ENCODE peak calls at places on chromosomes 4 and X, in eight cellular contexts. A is body of pancreas; B is heart right ventricle; U is RWPE1; M is left lung; E is CD4-positive, alpha-beta T cell; W is neural progenitor cell; Z is nephron progenitor cell. P is an unnamed sample.

GRCh38 chr4:105113800-105114199 is 32.9 kb upstream of the TET2 start:
- DNase-seq in E (no peak), U (no peak), A (no peak), M (no peak), W (no peak), B (no peak), Z (no peak), P (no peak)

GRCh38 chr4:5678977-5679376 is 29.4 kb downstream of the EVC2 start:
- DNase-seq in Z (no peak), E (no peak), U (no peak), M (no peak), A (no peak), W (no peak), B (no peak), P (no peak)

GRCh38 chr4:83378426-83378825 is 43.8 kb upstream of the HPSE start:
- DNase-seq in M (no peak), A (no peak), E (no peak), Z (no peak), U (no peak), W (peak), B (no peak), P (no peak)

GRCh38 chr4:42309571-42310260 is 87.6 kb upstream of the SHISA3 start:
- DNase-seq in A (no peak), B (no peak), M (no peak), U (no peak), Z (no peak), W (no peak), E (no peak), P (no peak)

GRCh38 chr4:8277356-8278008 is 7.9 kb downstream of the HTRA3 start:
- DNase-seq in W (no peak), A (no peak), M (no peak), Z (no peak), U (no peak), E (no peak), B (peak), P (no peak)

GRCh38 chrX:76183289-76184057 is 10.6 kb downstream of the PBDC1 start:
- DNase-seq in Z (no peak), A (no peak), W (no peak), M (no peak), U (no peak), E (no peak), B (no peak), P (no peak)

GRCh38 chrX:55026143-55026542 is 4.6 kb downstream of the ALAS2 start:
- DNase-seq in W (no peak), M (no peak), B (no peak), Z (no peak), U (no peak), E (no peak), A (no peak), P (no peak)

GRCh38 chrX:150365953-150366911 is 3.1 kb downstream of the MAMLD1 start:
- DNase-seq in E (no peak), U (no peak), A (peak), B (peak), M (no peak), W (peak), Z (peak), P (no peak)

GRCh38 chrX:118975831-118976598 is 1.6 kb downstream of the LONRF3 start:
- DNase-seq in Z (peak), A (peak), U (no peak), E (peak), B (peak), M (peak), W (peak), P (peak)

GRCh38 chrX:38080808-38081207 is 74.5 kb downstream of the SYTL5 start:
- DNase-seq in U (no peak), M (no peak), Z (no peak), B (no peak), E (no peak), W (peak), A (no peak), P (no peak)

GRCh38 chr4:113452868-113453620 is 308.5 kb downstream of the CAMK2D start:
- DNase-seq in M (no peak), Z (no peak), B (no peak), A (no peak), E (no peak), U (no peak), W (peak), P (no peak)

GRCh38 chrX:31555506-31555905 is 483.7 kb upstream of the FTHL17 start:
- DNase-seq in B (no peak), U (no peak), Z (no peak), M (no peak), E (no peak), A (no peak), W (no peak), P (no peak)

GRCh38 chrX:118346258-118347094 is 570 bp downstream of the WDR44 start:
- DNase-seq in A (peak), W (peak), E (peak), B (peak), M (peak), U (peak), Z (peak), P (peak)

GRCh38 chrX:15814811-15815210 is 24.5 kb downstream of the ZRSR2 start:
- DNase-seq in B (no peak), U (no peak), Z (no peak), M (no peak), W (no peak), E (no peak), A (no peak), P (no peak)

GRCh38 chr4:128386761-128387599 is 99.4 kb upstream of the PGRMC2 start:
- DNase-seq in U (peak), B (peak), W (no peak), M (peak), Z (peak), A (peak), E (no peak), P (peak)

GRCh38 chrX:136259543-136259942 is 8.3 kb upstream of the MAP7D3 start:
- DNase-seq in M (no peak), U (no peak), A (no peak), W (no peak), B (no peak), Z (no peak), E (no peak), P (no peak)

GRCh38 chrX:155213731-155214130 is 2.5 kb upstream of the VBP1 start:
- DNase-seq in U (no peak), B (no peak), Z (no peak), E (no peak), W (no peak), M (no peak), A (no peak), P (no peak)

GRCh38 chr4:170476351-170476750 is 386.6 kb upstream of the AADAT start:
- DNase-seq in E (no peak), Z (no peak), M (no peak), A (no peak), B (no peak), U (no peak), W (no peak), P (no peak)

GRCh38 chrX:131262200-131262599 is 26.9 kb downstream of the IGSF1 start:
- DNase-seq in A (peak), Z (no peak), E (no peak), M (no peak), U (no peak), B (no peak), W (no peak), P (no peak)

GRCh38 chrX:131746491-131746968 is 202.7 kb downstream of the OR13H1 start:
- DNase-seq in M (peak), B (peak), W (no peak), A (peak), U (no peak), Z (no peak), E (no peak), P (no peak)

GRCh38 chr4:7073526-7074390 is 5.9 kb upstream of the GRPEL1 start:
- DNase-seq in Z (peak), M (no peak), E (no peak), W (peak), B (no peak), A (no peak), U (peak), P (peak)

GRCh38 chr4:7335363-7336066 is 99.2 kb downstream of the PSAPL1 start:
- DNase-seq in M (peak), B (peak), U (peak), A (peak), Z (peak), W (peak), E (peak), P (peak)

GRCh38 chrX:123959281-123960063 is 2.0 kb upstream of the STAG2 start:
- DNase-seq in A (peak), B (peak), M (peak), E (peak), U (peak), W (peak), Z (peak), P (peak)

GRCh38 chr4:115234405-115235093 is 121.1 kb upstream of the NDST4 start:
- DNase-seq in B (no peak), U (no peak), E (no peak), Z (no peak), A (no peak), M (no peak), W (peak), P (no peak)

GRCh38 chr4:21628116-21628515 is 320.5 kb downstream of the KCNIP4 start:
- DNase-seq in M (no peak), B (no peak), A (no peak), U (no peak), Z (no peak), E (no peak), W (no peak), P (no peak)

GRCh38 chr4:142092941-142093340 is 456.6 kb downstream of the IL15 start:
- DNase-seq in B (no peak), M (no peak), A (no peak), U (no peak), E (no peak), W (no peak), Z (no peak), P (no peak)

GRCh38 chr4:7967501-7968261 is 28.0 kb upstream of the AFAP1 start:
- DNase-seq in A (no peak), M (no peak), U (no peak), Z (no peak), B (no peak), W (no peak), E (no peak), P (no peak)

GRCh38 chr4:119731146-119731742 is 102.6 kb upstream of the PDE5A start:
- DNase-seq in A (no peak), B (no peak), Z (no peak), U (no peak), E (no peak), W (no peak), M (no peak), P (no peak)

DNA sequence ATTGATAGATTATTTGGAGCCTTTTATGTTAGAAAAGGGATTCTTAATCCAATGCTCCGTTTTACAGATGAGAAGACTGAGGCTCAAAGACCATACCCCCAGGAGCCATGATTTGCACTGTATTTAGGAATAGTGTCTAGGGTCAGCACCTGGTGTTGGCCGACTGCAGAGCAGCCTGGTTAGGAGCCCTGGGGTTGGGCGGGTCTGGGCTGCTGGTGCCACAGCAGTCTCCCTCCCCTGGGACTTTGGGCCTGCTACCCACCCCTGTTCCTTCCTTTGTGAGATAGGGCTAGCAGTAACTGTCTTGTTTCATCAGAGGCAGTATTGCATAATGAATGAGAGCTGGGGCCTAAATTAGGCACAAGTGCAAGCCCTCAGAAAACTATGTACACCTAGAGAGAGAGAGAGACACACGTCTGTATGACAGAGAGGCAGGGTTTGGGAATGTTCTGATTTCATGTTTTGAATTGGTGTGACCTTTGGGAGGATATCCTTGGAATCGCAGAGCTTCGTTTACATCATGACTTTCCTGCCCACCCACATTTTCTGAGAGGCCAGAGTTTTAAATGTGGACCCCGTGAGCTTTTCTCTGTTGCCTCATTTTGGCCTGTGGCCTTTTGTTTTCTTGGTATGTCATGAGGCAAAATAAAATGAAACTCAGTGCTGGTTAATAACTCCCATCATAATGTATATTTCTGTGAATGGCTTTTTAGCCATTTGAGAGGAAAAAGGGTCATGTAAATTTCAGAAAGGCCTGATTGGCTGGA is 111.8 kb downstream of the PTTG2 start:
- DNase-seq in U (no peak), M (no peak), B (peak), W (no peak), A (no peak), E (no peak), Z (no peak), P (no peak)
- TF ChIP-seq CTCF in U (no peak), M (no peak), B (peak), W (no peak), A (no peak), E (no peak), Z (no peak), P (no peak)

GRCh38 chrX:69424910-69425309 is 79.2 kb upstream of the NALF2 start:
- DNase-seq in B (no peak), W (no peak), A (no peak), U (no peak), Z (no peak), E (no peak), M (no peak), P (no peak)

GRCh38 chrX:69429339-69430014 is 74.6 kb upstream of the NALF2 start:
- DNase-seq in E (no peak), Z (no peak), B (no peak), W (no peak), A (no peak), M (no peak), U (no peak), P (no peak)

GRCh38 chrX:69428216-69428615 is 75.9 kb upstream of the NALF2 start:
- DNase-seq in U (no peak), W (no peak), B (no peak), M (no peak), E (no peak), Z (no peak), A (no peak), P (no peak)

GRCh38 chrX:69424161-69424560 is 80.0 kb upstream of the NALF2 start:
- DNase-seq in U (no peak), E (no peak), M (no peak), B (no peak), W (peak), Z (no peak), A (no peak), P (no peak)
- TF ChIP-seq CTCF in U (peak), E (no peak), M (peak), B (peak), W (peak), Z (peak), A (peak), P (no peak)

GRCh38 chrX:104918122-104918521 is 302.4 kb downstream of the TEX13A start:
- DNase-seq in W (no peak), Z (no peak), E (no peak), B (no peak), M (no peak), U (no peak), A (no peak), P (no peak)

GRCh38 chrX:104921606-104922205 is 298.8 kb downstream of the TEX13A start:
- DNase-seq in E (no peak), U (no peak), Z (peak), W (no peak), M (peak), B (no peak), A (peak), P (no peak)

GRCh38 chrX:104922206-104922621 is 298.3 kb downstream of the TEX13A start:
- DNase-seq in A (peak), M (peak), U (peak), Z (peak), W (peak), B (peak), E (peak), P (peak)
- TF ChIP-seq CTCF in A (peak), M (peak), U (peak), Z (peak), W (peak), B (peak), E (peak), P (peak)

GRCh38 chr4:184851200-184851541 is 25.4 kb upstream of the ACSL1 start:
- DNase-seq in W (no peak), B (no peak), A (no peak), Z (no peak), M (peak), E (no peak), U (no peak), P (no peak)

GRCh38 chr4:184849184-184849583 is 23.4 kb upstream of the ACSL1 start:
- DNase-seq in A (no peak), U (no peak), W (no peak), B (no peak), E (no peak), M (no peak), Z (no peak), P (no peak)

GRCh38 chr4:184846531-184846930 is 20.8 kb upstream of the ACSL1 start:
- DNase-seq in E (no peak), U (no peak), A (no peak), W (no peak), M (no peak), B (no peak), Z (no peak), P (no peak)

GRCh38 chr4:184850431-184851199 is 24.8 kb upstream of the ACSL1 start:
- DNase-seq in E (no peak), B (no peak), M (no peak), A (no peak), Z (no peak), W (no peak), U (no peak), P (no peak)

GRCh38 chr4:184848510-184848909 is 22.7 kb upstream of the ACSL1 start:
- DNase-seq in Z (no peak), A (no peak), U (no peak), W (no peak), B (no peak), M (no peak), E (no peak), P (no peak)
- TF ChIP-seq CTCF in Z (no peak), A (no peak), U (no peak), W (no peak), B (no peak), M (no peak), E (no peak), P (no peak)

DNA sequence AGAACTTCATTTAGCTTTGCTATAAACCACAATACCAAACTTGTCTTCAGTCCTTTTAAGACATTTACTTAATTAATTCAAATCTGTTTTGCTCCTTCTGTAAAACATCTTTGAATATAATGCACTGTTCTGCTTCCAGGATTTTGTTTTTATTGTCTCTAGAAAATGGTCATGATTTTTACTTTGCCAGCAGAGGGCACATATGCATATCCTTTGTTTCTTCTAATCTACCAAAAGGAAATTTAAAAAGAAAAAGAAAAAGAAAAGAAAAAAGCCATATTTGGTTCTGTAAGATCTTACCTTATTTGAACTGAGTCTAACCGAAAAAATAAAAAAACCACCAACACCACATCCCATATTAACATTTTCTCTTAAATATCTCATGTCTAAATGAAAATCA is 101.9 kb upstream of the CCSER1 start:
- DNase-seq in U (no peak), W (no peak), A (no peak), Z (no peak), M (no peak), B (no peak), E (no peak), P (no peak)
- TF ChIP-seq CTCF in U (no peak), W (peak), A (peak), Z (peak), M (no peak), B (peak), E (no peak), P (peak)

GRCh38 chr4:153785830-153786721 is 2.8 kb downstream of the SFRP2 start:
- DNase-seq in U (peak), Z (no peak), A (no peak), B (no peak), W (peak), E (no peak), M (no peak), P (no peak)
- TF ChIP-seq CTCF in U (peak), Z (peak), A (peak), B (peak), W (peak), E (peak), M (no peak), P (no peak)

GRCh38 chrX:105876658-105877057 is 54.3 kb downstream of the NRK start:
- DNase-seq in B (no peak), E (no peak), U (no peak), A (no peak), W (peak), Z (no peak), M (no peak), P (no peak)
- TF ChIP-seq CTCF in B (peak), E (no peak), U (no peak), A (peak), W (peak), Z (peak), M (peak), P (no peak)

P was measured in prostate gland.